ENCODE peak calls at places on chromosome 11, in eight cellular contexts. R is neuronal stem cell; S is AG04450; B is upper lobe of right lung; V is MM.1S; K is mucosa of descending colon; X is CD8-positive, alpha-beta memory T cell; T is neural progenitor cell. H is an unnamed sample. For H3K9me3, the result is how much of the 10 kb centered on the place peaks cover.

GRCh38 chr11:27398413-27398780 is 35.4 kb upstream of the CCDC34 start:
- DNase-seq in V (no peak), R (no peak), S (no peak), X (no peak), K (no peak), B (no peak), T (no peak), H (no peak)

GRCh38 chr11:67281552-67282150 is 7.5 kb upstream of the ANKRD13D start:
- DNase-seq in X (no peak), B (peak), K (peak), V (no peak), T (no peak), S (no peak), R (no peak), H (peak)

GRCh38 chr11:67024410-67024809 is 1.5 kb downstream of the SYT12 start:
- DNase-seq in R (no peak), K (no peak), T (no peak), B (no peak), V (peak), S (no peak), X (peak), H (no peak)

GRCh38 chr11:94325681-94326080 is 21.3 kb downstream of the IZUMO1R start:
- DNase-seq in T (peak), R (peak), X (peak), K (no peak), S (no peak), B (peak), V (peak), H (no peak)

GRCh38 chr11:83835423-83835822 is 549.3 kb upstream of the CCDC90B start:
- DNase-seq in B (no peak), T (no peak), V (peak), S (no peak), X (no peak), R (no peak), K (no peak), H (no peak)

GRCh38 chr11:71120346-71120963 is 131.9 kb downstream of the SHANK2 start:
- DNase-seq in K (no peak), T (peak), B (no peak), V (no peak), S (no peak), X (no peak), R (peak), H (no peak)

GRCh38 chr11:35330156-35330889 is 89.0 kb downstream of the SLC1A2 start:
- DNase-seq in V (no peak), B (no peak), X (no peak), K (no peak), S (no peak), R (no peak), T (no peak), H (no peak)

GRCh38 chr11:61482513-61482912 is 26.0 kb upstream of the LRRC10B start:
- DNase-seq in B (no peak), R (no peak), V (no peak), T (peak), X (no peak), K (no peak), S (no peak), H (no peak)

GRCh38 chr11:65291613-65292012 is 23.1 kb upstream of the CDC42EP2 start:
- DNase-seq in B (no peak), T (no peak), R (no peak), X (no peak), V (no peak), K (no peak), S (no peak), H (no peak)

GRCh38 chr11:70740475-70740825 is 342.1 kb downstream of the CTTN start:
- DNase-seq in R (no peak), T (no peak), S (no peak), K (no peak), X (no peak), B (peak), V (no peak), H (no peak)

GRCh38 chr11:10623797-10624761 is 55.6 kb upstream of the LYVE1 start:
- DNase-seq in B (peak), X (no peak), V (peak), S (no peak), K (no peak), T (no peak), R (no peak), H (peak)

GRCh38 chr11:74929431-74930363 is 19.2 kb downstream of the XRRA1 start:
- DNase-seq in X (peak), T (peak), B (no peak), V (peak), S (peak), K (no peak), R (peak), H (peak)

GRCh38 chr11:71091506-71092265 is 160.7 kb downstream of the SHANK2 start:
- DNase-seq in K (no peak), T (no peak), X (no peak), S (no peak), R (no peak), V (no peak), B (no peak), H (no peak)

GRCh38 chr11:81098471-81098870 is 1635.2 kb downstream of the FAM181B start:
- DNase-seq in R (no peak), S (no peak), K (no peak), T (no peak), B (no peak), X (no peak), V (no peak), H (no peak)
- H3K9me3 ChIP-seq in R (under half), S (under half), K (under half), T (under half), B (under half), X (under half), V (under half), H (under half)

GRCh38 chr11:108207683-108208060 is 14.8 kb downstream of the NPAT start:
- DNase-seq in T (no peak), B (no peak), R (no peak), K (no peak), V (no peak), X (no peak), S (no peak), H (no peak)
- H3K9me3 ChIP-seq in T (under half), B (under half), R (under half), K (under half), V (under half), X (under half), S (under half), H (under half)

DNA sequence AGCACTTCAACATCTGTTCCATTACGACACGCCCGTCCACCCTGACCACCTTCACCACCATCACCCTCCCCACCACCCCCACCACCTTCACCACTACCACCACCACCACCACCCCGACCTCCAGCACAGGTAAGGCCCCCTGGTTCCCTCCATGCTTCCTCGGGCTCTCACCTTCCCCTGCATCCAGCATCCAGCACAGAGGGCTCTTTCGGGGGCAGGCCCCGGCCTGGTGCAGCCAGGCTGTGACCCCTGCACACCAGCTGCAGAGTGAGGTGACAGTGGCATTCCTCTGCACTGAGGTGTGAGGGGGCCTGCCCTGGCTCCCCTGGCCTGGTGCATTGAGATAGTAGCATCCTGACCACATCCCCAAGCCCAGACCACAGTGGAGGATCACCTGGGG is 18.2 kb downstream of the MUC2 start:
- DNase-seq in K (peak), S (no peak), R (no peak), X (no peak), V (peak), T (no peak), B (no peak), H (no peak)
- H3K9me3 ChIP-seq in K (under half), S (under half), R (under half), X (under half), V (under half), T (under half), B (under half), H (under half)

GRCh38 chr11:91798240-91798639 is 426.4 kb upstream of the FAT3 start:
- DNase-seq in K (no peak), B (no peak), X (no peak), T (no peak), V (no peak), R (no peak), S (no peak), H (no peak)

GRCh38 chr11:91794146-91794545 is 430.5 kb upstream of the FAT3 start:
- DNase-seq in X (no peak), K (no peak), T (no peak), R (no peak), V (no peak), S (no peak), B (no peak), H (no peak)

GRCh38 chr11:91800208-91800914 is 424.3 kb upstream of the FAT3 start:
- DNase-seq in S (no peak), B (no peak), K (no peak), X (no peak), T (no peak), R (no peak), V (no peak), H (no peak)

GRCh38 chr11:91795139-91795887 is 429.3 kb upstream of the FAT3 start:
- DNase-seq in V (no peak), X (no peak), S (no peak), B (no peak), R (no peak), K (no peak), T (no peak), H (no peak)

DNA sequence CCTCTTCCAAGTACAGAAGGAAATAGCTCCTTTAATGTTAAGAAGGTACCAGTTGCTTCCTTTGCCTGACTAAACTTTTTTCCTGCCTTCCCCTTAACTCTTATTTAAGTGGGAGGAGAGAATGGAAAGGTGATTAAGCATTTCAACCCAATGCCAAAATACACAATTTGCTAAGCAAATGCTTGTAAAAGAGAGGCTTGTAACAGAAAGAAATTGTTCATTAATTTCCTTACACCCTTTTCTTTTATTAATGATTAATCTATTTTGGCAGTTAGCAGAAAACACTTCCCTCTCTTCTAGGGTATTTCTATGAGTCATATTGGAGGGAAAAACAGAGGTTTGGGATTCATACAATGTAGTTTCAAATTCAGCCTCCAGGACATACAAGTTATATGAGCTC is 427.6 kb upstream of the FAT3 start:
- DNase-seq in K (no peak), B (no peak), V (no peak), S (no peak), X (no peak), R (no peak), T (no peak), H (no peak)
- H3K9me3 ChIP-seq in K (under half), B (under half), V (under half), S (under half), X (under half), R (under half), T (under half), H (under half)

GRCh38 chr11:2728663-2729332 is 29.0 kb upstream of the KCNQ1OT1 start:
- DNase-seq in S (no peak), V (no peak), T (no peak), K (no peak), B (no peak), R (no peak), X (no peak), H (no peak)
- H3K9me3 ChIP-seq in S (under half), V (under half), T (under half), K (under half), B (under half), R (under half), X (under half), H (under half)

GRCh38 chr11:41675205-41675604 is 215.8 kb upstream of the LRRC4C start:
- DNase-seq in X (no peak), T (no peak), B (no peak), S (no peak), R (no peak), K (no peak), V (no peak), H (no peak)
- H3K9me3 ChIP-seq in X (under half), T (under half), B (under half), S (under half), R (under half), K (under half), V (under half), H (under half)

DNA sequence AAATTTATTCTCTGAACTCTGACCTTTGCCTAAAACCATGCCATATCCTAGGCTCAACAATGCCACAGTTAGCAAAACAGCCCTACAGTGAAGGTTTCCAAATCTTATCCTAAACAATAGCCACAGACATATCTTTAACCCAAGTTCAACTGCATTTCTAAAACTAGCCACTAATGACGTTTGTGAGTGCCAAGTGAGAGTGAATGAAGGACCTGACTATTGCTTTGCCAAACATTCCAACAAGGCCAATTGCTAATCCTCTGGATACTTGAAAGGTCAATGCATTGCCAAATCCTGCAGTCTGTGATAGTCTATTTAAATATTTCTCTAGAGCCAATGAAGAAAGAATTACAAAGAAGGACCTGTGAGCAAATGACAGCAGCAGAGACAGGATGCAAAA is 2.5 kb upstream of the OR4C45 start:
- DNase-seq in B (no peak), X (no peak), K (no peak), S (no peak), V (no peak), R (no peak), T (no peak), H (no peak)
- H3K9me3 ChIP-seq in B (under half), X (under half), K (half or more), S (under half), V (under half), R (under half), T (under half), H (under half)

GRCh38 chr11:122822241-122822640 is 16.1 kb upstream of the CRTAM start:
- DNase-seq in S (no peak), B (no peak), R (no peak), T (no peak), K (no peak), V (no peak), X (no peak), H (no peak)
- H3K9me3 ChIP-seq in S (under half), B (under half), R (under half), T (under half), K (under half), V (under half), X (under half), H (under half)

H was measured in psoas muscle.